ENCODE peak calls at places on chromosomes 1 and 21, in nine cellular contexts. E is astrocyte, C is A673, F is AG04449, U is dorsolateral prefrontal cortex, I is thoracic aorta, L is ovary, P is AG04450, S is lung. B is an unnamed sample.

GRCh38 chr1:202289009-202289408 is 52.7 kb downstream of the UBE2T start:
- DNase-seq in E (no peak), I (no peak), U (no peak), S (no peak), P (no peak), C (no peak), F (no peak), L (no peak), B (no peak)

GRCh38 chr1:113531321-113531720 is 141.0 kb downstream of the MAGI3 start:
- DNase-seq in I (no peak), C (no peak), E (no peak), F (no peak), U (no peak), S (no peak), P (no peak), L (no peak), B (peak)

GRCh38 chr1:196723325-196724185 is 51.1 kb upstream of the CFHR3 start:
- DNase-seq in U (no peak), S (peak), I (no peak), P (no peak), E (no peak), L (no peak), C (peak), F (no peak), B (peak)

GRCh38 chr1:155012052-155012546 is 9.5 kb downstream of the ZBTB7B start:
- DNase-seq in P (no peak), S (peak), E (no peak), F (no peak), I (peak), C (peak), L (peak), U (peak), B (peak)

GRCh38 chr1:174659823-174660222 is 212.1 kb downstream of the GPR52 start:
- DNase-seq in F (peak), S (no peak), C (no peak), P (no peak), I (no peak), U (no peak), L (no peak), E (peak), B (peak)

GRCh38 chr1:184805667-184806295 is 51.1 kb upstream of the EDEM3 start:
- DNase-seq in L (peak), C (peak), E (peak), I (peak), P (peak), S (peak), U (peak), F (peak), B (peak)

GRCh38 chr1:154453577-154454352 is 48.3 kb upstream of the TDRD10 start:
- DNase-seq in L (no peak), S (no peak), E (peak), C (no peak), P (no peak), U (no peak), F (no peak), I (no peak), B (peak)

GRCh38 chr1:152577168-152577567 is 3.1 kb downstream of the LCE3D start:
- DNase-seq in I (no peak), P (no peak), U (no peak), C (no peak), F (no peak), E (no peak), S (no peak), L (no peak), B (peak)

GRCh38 chr21:45508607-45509565 is 33.4 kb downstream of the SLC19A1 start:
- DNase-seq in F (no peak), S (no peak), C (no peak), E (no peak), P (no peak), L (peak), I (no peak), U (no peak), B (no peak)

GRCh38 chr1:114112775-114113174 is 40.9 kb downstream of the SYT6 start:
- DNase-seq in U (no peak), I (no peak), P (no peak), E (no peak), S (no peak), L (no peak), F (no peak), C (peak), B (no peak)

GRCh38 chr1:58724483-58724882 is 24.6 kb upstream of the MYSM1 start:
- DNase-seq in I (no peak), L (no peak), U (no peak), P (no peak), E (no peak), F (no peak), C (no peak), S (no peak), B (no peak)

GRCh38 chr1:241457421-241457820 is 62.1 kb downstream of the FH start:
- DNase-seq in P (no peak), E (no peak), U (no peak), S (no peak), C (no peak), L (no peak), I (no peak), F (no peak), B (no peak)

GRCh38 chr1:186191511-186191910 is 183.5 kb downstream of the TPR start:
- DNase-seq in L (no peak), P (no peak), F (no peak), C (no peak), E (no peak), U (no peak), S (no peak), I (no peak), B (no peak)

GRCh38 chr1:169271094-169271493 is 96.5 kb downstream of the NME7 start:
- DNase-seq in I (no peak), C (peak), F (no peak), P (no peak), U (no peak), E (no peak), S (no peak), L (no peak), B (no peak)

GRCh38 chr1:71850936-71851335 is 431.4 kb downstream of the NEGR1 start:
- DNase-seq in U (no peak), P (no peak), S (no peak), I (no peak), E (peak), F (no peak), L (no peak), C (no peak), B (peak)

GRCh38 chr21:16002872-16003466 is 273.2 kb downstream of the USP25 start:
- DNase-seq in U (no peak), I (no peak), E (no peak), S (no peak), F (no peak), L (no peak), P (no peak), C (peak), B (peak)

GRCh38 chr1:145993618-145994390 is 2.6 kb downstream of the TXNIP start:
- DNase-seq in L (no peak), S (no peak), P (no peak), C (no peak), F (no peak), U (no peak), I (no peak), E (no peak), B (no peak)

GRCh38 chr1:145994391-145995120 is 1.8 kb downstream of the TXNIP start:
- DNase-seq in P (no peak), C (no peak), L (no peak), U (no peak), S (no peak), F (no peak), E (no peak), I (no peak), B (no peak)

GRCh38 chr1:145992958-145993617 is 3.3 kb downstream of the TXNIP start:
- DNase-seq in S (no peak), L (no peak), P (no peak), U (no peak), I (no peak), E (no peak), F (no peak), C (no peak), B (no peak)

GRCh38 chr1:145991799-145992412 is 4.5 kb downstream of the TXNIP start:
- DNase-seq in P (no peak), S (no peak), I (no peak), U (no peak), E (no peak), C (no peak), L (no peak), F (no peak), B (no peak)

GRCh38 chr1:145992502-145992936 is 3.9 kb downstream of the TXNIP start:
- DNase-seq in F (no peak), U (no peak), C (no peak), I (no peak), L (no peak), P (no peak), E (no peak), S (no peak), B (no peak)
- H3K4me3 ChIP-seq in F (peak), U (peak), C (peak), I (peak), L (peak), P (no peak), E (no peak), S (peak), B (peak)

DNA sequence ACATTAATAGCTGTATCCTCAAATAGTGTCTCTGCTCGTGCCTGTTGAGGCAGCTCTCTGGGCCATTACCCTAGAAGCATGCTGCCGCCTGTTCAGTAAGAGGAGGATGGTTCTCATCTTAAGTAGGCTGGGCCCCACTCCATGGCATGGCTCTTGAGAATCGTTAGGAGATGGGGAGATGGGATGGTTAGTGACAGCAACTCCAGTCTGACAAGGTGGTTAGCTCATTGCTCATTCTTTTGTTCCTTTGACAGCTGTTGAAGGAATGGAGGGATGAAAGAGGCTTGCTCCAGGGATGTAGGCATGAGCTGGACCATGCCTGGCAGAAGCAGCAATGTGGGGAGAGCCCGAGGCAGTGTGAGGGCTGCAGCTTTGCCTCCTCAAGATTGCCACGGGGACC is 68.2 kb downstream of the MAP10 start:
- DNase-seq in I (no peak), P (no peak), F (no peak), L (no peak), S (no peak), E (no peak), U (no peak), C (no peak), B (no peak)
- TF ChIP-seq CTCF in I (no peak), P (no peak), F (no peak), L (no peak), S (no peak), E (no peak), U (no peak), C (no peak), B (no peak)

GRCh38 chr1:100354971-100355394 is 2.7 kb downstream of the CDC14A start:
- DNase-seq in C (no peak), E (peak), P (no peak), I (no peak), F (no peak), L (no peak), U (no peak), S (peak), B (no peak)
- H3K4me3 ChIP-seq in C (no peak), E (no peak), P (no peak), I (no peak), F (no peak), L (no peak), U (peak), S (no peak), B (no peak)

GRCh38 chr1:9472386-9473031 is 66.8 kb upstream of the SLC25A33 start:
- DNase-seq in S (no peak), P (no peak), E (no peak), F (no peak), L (no peak), U (no peak), I (no peak), C (no peak), B (no peak)
- TF ChIP-seq CTCF in S (no peak), P (no peak), E (no peak), F (no peak), L (no peak), U (no peak), I (no peak), C (no peak), B (no peak)

GRCh38 chr1:223142269-223142668 is 779 bp downstream of the TLR5 start:
- DNase-seq in C (no peak), F (no peak), S (no peak), P (no peak), I (no peak), U (no peak), E (no peak), L (peak), B (no peak)

GRCh38 chr1:223142795-223143759 is at the start of gene TLR5:
- DNase-seq in I (no peak), L (peak), U (peak), S (peak), C (peak), F (no peak), P (no peak), E (peak), B (peak)

GRCh38 chr1:223144914-223145313 is 1.9 kb upstream of the TLR5 start:
- DNase-seq in P (no peak), F (no peak), U (no peak), S (no peak), E (no peak), I (no peak), C (no peak), L (no peak), B (no peak)

GRCh38 chr1:223144431-223144830 is 1.4 kb upstream of the TLR5 start:
- DNase-seq in P (no peak), I (no peak), E (no peak), F (no peak), S (no peak), C (no peak), U (no peak), L (no peak), B (no peak)

GRCh38 chr1:223143760-223144248 is 756 bp upstream of the TLR5 start:
- DNase-seq in P (no peak), L (peak), E (no peak), I (no peak), S (peak), F (no peak), U (no peak), C (no peak), B (no peak)
- H3K4me3 ChIP-seq in P (no peak), L (peak), E (no peak), I (peak), S (no peak), F (no peak), U (peak), C (no peak), B (no peak)

DNA sequence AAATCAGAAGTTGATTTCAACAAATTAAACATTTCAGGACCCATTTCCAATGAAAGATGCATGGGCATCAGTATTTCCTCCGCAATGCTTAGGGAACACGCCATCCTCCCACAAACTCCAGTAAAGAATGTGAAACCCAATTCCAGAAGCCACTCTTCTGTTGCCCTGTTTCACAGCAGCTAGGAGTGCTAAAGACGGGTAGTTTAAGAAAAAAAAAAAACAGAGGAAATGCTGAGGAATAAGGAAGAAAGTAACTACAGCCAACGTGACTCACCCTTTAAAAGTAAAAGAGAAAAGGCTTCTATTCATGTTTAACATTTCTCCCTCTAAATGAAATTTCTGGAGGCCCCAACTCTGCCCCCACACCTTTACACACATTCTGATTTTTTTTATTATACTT is 75.3 kb downstream of the HIVEP3 start:
- DNase-seq in C (no peak), U (no peak), E (peak), F (no peak), S (no peak), L (no peak), P (peak), I (no peak), B (peak)
- TF ChIP-seq CTCF in C (no peak), U (no peak), E (no peak), F (no peak), S (no peak), L (no peak), P (no peak), I (no peak), B (no peak)

GRCh38 chr1:50425376-50426107 is 2.3 kb upstream of the DMRTA2 start:
- DNase-seq in L (no peak), E (no peak), P (no peak), U (no peak), C (peak), F (no peak), S (no peak), I (no peak), B (peak)
- H3K4me3 ChIP-seq in L (no peak), E (no peak), P (no peak), U (no peak), C (no peak), F (no peak), S (no peak), I (no peak), B (no peak)

DNA sequence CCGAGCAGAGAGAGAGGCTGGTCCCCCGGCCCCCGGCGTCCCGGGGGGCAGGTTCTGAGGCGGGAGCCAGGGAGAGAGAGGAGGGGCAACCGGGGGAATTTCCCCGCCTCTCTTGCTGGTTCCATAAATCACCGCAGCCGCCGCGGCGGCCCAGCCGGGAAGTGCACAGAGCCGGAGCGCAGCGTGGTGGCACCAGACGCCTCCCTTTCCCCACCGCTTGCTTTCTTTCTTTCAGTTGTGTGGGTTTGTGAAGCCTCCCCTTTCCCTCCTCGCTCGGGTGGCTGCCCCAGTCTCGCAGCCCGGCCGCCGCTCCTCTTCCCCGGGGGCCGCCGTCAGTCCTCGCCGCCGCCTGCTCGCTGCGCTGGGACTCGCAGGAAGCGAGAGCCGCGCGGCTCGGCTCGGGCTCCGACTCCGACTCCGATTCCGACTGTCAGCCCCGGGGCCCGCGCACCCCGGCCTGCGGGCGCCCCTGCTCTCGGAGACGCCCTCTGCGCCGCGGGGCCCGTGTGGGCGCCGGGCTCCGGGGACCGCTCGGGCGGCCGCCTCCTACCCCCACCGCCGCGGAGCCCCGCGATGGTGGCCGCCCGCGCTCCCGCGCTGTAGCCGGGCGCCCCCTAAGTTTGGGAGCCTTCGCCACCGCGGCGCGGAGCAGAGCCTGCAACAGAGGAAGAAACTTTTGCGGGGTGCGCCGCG is at the start of gene CACHD1:
- DNase-seq in I (peak), P (peak), C (peak), F (no peak), L (peak), U (peak), E (peak), S (peak), B (peak)
- TF ChIP-seq CTCF in I (peak), P (peak), C (peak), F (peak), L (peak), U (peak), E (no peak), S (peak), B (peak)

GRCh38 chr1:44031051-44031899 is at the start of gene SLC6A9:
- DNase-seq in L (peak), F (no peak), P (peak), C (peak), U (no peak), I (peak), S (peak), E (peak), B (peak)

GRCh38 chr1:44029260-44029910 is 1.9 kb downstream of the SLC6A9 start:
- DNase-seq in S (no peak), P (no peak), I (no peak), E (no peak), F (no peak), C (no peak), L (no peak), U (peak), B (no peak)

GRCh38 chr1:44029911-44030605 is 1.2 kb downstream of the SLC6A9 start:
- DNase-seq in S (peak), C (peak), E (peak), I (peak), U (peak), F (no peak), P (peak), L (peak), B (peak)

GRCh38 chr1:44031900-44032817 is 897 bp upstream of the SLC6A9 start:
- DNase-seq in S (no peak), C (no peak), U (no peak), E (no peak), L (no peak), I (no peak), P (no peak), F (no peak), B (no peak)

DNA sequence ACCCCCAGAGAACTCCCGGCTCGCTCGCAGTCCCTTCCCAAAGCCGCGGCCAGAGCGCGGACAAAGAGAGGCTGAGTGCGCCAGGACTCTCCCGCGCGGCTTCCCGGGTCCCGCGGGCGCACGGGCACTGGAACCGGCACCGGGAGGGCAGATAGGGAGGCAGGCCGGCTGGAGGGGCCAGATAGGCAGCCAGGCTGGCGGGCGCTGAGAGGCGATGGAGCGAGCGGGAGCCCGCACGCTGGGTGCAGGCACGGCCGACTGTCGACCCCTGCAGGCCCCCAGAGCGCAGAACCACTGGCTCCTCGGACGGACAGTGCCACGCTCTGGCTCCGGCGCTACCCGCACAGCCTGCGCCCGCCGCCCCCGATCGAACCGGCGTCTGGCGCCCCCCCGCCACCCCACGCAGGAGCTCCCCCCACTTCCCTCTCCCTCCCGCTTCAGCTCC is 634 bp downstream of the SLC6A9 start:
- DNase-seq in S (no peak), L (peak), E (peak), I (no peak), F (no peak), C (peak), U (peak), P (no peak), B (peak)
- H3K4me3 ChIP-seq in S (peak), L (peak), E (peak), I (peak), F (peak), C (peak), U (peak), P (peak), B (peak)